ENCODE peak calls at places on chromosomes 13 and 19, in seven cellular contexts. C is Caco-2; X is effector memory CD4-positive, alpha-beta T cell; A is HT1080; M is RWPE1; H is NCI-H1105; I is adrenal gland. W is an unnamed sample.

GRCh38 chr13:67228909-67229308 is 1.2 kb downstream of the PCDH9 start:
- DNase-seq in C (no peak), X (no peak), A (no peak), M (no peak), H (no peak), I (no peak), W (no peak)

GRCh38 chr13:112330066-112330465 is 46.1 kb upstream of the SPACA7 start:
- DNase-seq in C (no peak), X (no peak), A (no peak), M (no peak), H (no peak), I (no peak), W (no peak)

GRCh38 chr13:25977671-25978070 is 74.1 kb downstream of the SHISA2 start:
- DNase-seq in C (no peak), X (no peak), A (no peak), M (no peak), H (no peak), I (no peak), W (no peak)

GRCh38 chr19:41000310-41000737 is 9.2 kb downstream of the CYP2B6 start:
- DNase-seq in C (no peak), X (no peak), A (peak), M (peak), H (no peak), I (peak), W (peak)

GRCh38 chr13:114026128-114026880 is 52.4 kb upstream of the C13orf46 start:
- DNase-seq in C (no peak), X (no peak), A (no peak), M (no peak), H (no peak), I (no peak), W (no peak)

GRCh38 chr19:10553943-10554381 is 10.3 kb downstream of the ATG4D start:
- DNase-seq in C (no peak), X (peak), A (no peak), M (peak), H (no peak), I (no peak), W (peak)

GRCh38 chr13:94550030-94550738 is 45.8 kb downstream of the TGDS start:
- DNase-seq in C (peak), X (no peak), A (no peak), M (peak), H (no peak), I (peak), W (no peak)

GRCh38 chr13:92362717-92363116 is 863.9 kb upstream of the GPC6 start:
- DNase-seq in C (no peak), X (no peak), A (no peak), M (no peak), H (peak), I (no peak), W (no peak)

GRCh38 chr13:80339578-80339840 is 1.4 kb downstream of the SPRY2 start:
- DNase-seq in C (no peak), X (no peak), A (peak), M (peak), H (no peak), I (no peak), W (no peak)

GRCh38 chr19:5126498-5127223 is 157.7 kb downstream of the KDM4B start:
- DNase-seq in C (no peak), X (no peak), A (no peak), M (no peak), H (no peak), I (no peak), W (no peak)

GRCh38 chr19:903266-903797 is 9.7 kb downstream of the R3HDM4 start:
- DNase-seq in C (no peak), X (no peak), A (no peak), M (no peak), H (no peak), I (no peak), W (no peak)

GRCh38 chr19:45990113-45990728 is 5.0 kb upstream of the CCDC61 start:
- DNase-seq in C (no peak), X (no peak), A (no peak), M (no peak), H (no peak), I (no peak), W (no peak)

GRCh38 chr19:34236035-34236793 is 18.1 kb upstream of the GARRE1 start:
- DNase-seq in C (no peak), X (no peak), A (no peak), M (no peak), H (no peak), I (no peak), W (no peak)

GRCh38 chr19:34269968-34270621 is 15.7 kb downstream of the GARRE1 start:
- DNase-seq in C (no peak), X (peak), A (peak), M (peak), H (no peak), I (peak), W (peak)

GRCh38 chr13:46831588-46832194 is 34.7 kb upstream of the ESD start:
- DNase-seq in C (no peak), X (no peak), A (peak), M (peak), H (no peak), I (peak), W (no peak)

GRCh38 chr13:24306632-24307031 is 2.7 kb upstream of the C1QTNF9 start:
- DNase-seq in C (no peak), X (no peak), A (no peak), M (no peak), H (no peak), I (no peak), W (no peak)

GRCh38 chr13:42591602-42592001 is 17.6 kb downstream of the TNFSF11 start:
- DNase-seq in C (no peak), X (no peak), A (no peak), M (no peak), H (no peak), I (no peak), W (no peak)

GRCh38 chr13:21747456-21747855 is 76.6 kb downstream of the FGF9 start:
- DNase-seq in C (no peak), X (no peak), A (no peak), M (no peak), H (no peak), I (no peak), W (no peak)

GRCh38 chr19:45638930-45639729 is at the start of gene EML2:
- DNase-seq in C (peak), X (no peak), A (no peak), M (peak), H (no peak), I (peak), W (no peak)

GRCh38 chr19:6527893-6528543 is 2.8 kb upstream of the TNFSF9 start:
- DNase-seq in C (no peak), X (no peak), A (no peak), M (no peak), H (no peak), I (no peak), W (no peak)

GRCh38 chr19:6067975-6068374 is 42.3 kb downstream of the RFX2 start:
- DNase-seq in C (no peak), X (no peak), A (no peak), M (no peak), H (no peak), I (no peak), W (no peak)

GRCh38 chr13:46562152-46562551 is 9.2 kb downstream of the LRCH1 start:
- DNase-seq in C (no peak), X (no peak), A (no peak), M (no peak), H (no peak), I (no peak), W (no peak)

GRCh38 chr19:48123907-48124675 is 13.5 kb upstream of the PLA2G4C start:
- DNase-seq in C (peak), X (no peak), A (peak), M (peak), H (no peak), I (no peak), W (peak)

GRCh38 chr19:44002566-44003460 is at the start of gene ZNF230:
- DNase-seq in C (peak), X (peak), A (peak), M (peak), H (peak), I (peak), W (peak)